ENCODE peak calls at places on chromosomes 5 and 9, in eight cellular contexts. One of them, this sample, is unnamed.
A peak's percentile ranks its signal among the peaks of the same experiment; 100 is the strongest.

GRCh38 chr5:177334155-177334551 is 17.3 kb downstream of the LMAN2 start:
- DNase-seq in NCI-H345: no peak
- DNase-seq in left cardiac atrium: no peak
- DNase-seq in omental fat pad: no peak
- DNase-seq in iPS DF 19.7: no peak
- DNase-seq in AG09309: no peak
- DNase-seq in AG10803: no peak
- DNase-seq in renal cortical epithelial cell: no peak
- DNase-seq in this sample: no peak

GRCh38 chr5:14187660-14188059 is 44.5 kb downstream of the TRIO start:
- DNase-seq in AG09309: no peak
- DNase-seq in omental fat pad: no peak
- DNase-seq in left cardiac atrium: no peak
- DNase-seq in NCI-H345: no peak
- DNase-seq in AG10803: no peak
- DNase-seq in iPS DF 19.7: no peak
- DNase-seq in renal cortical epithelial cell: no peak
- DNase-seq in this sample: no peak

GRCh38 chr9:34413229-34413852 is 36.6 kb upstream of the MYORG start:
- DNase-seq in renal cortical epithelial cell: peak; percentile 33
- DNase-seq in AG10803: peak; percentile 24
- DNase-seq in NCI-H345: no peak
- DNase-seq in omental fat pad: no peak
- DNase-seq in AG09309: no peak
- DNase-seq in left cardiac atrium: peak; percentile 53
- DNase-seq in iPS DF 19.7: no peak
- DNase-seq in this sample: peak; percentile 8

GRCh38 chr9:19162956-19163355 is 35.7 kb upstream of the PLIN2 start:
- DNase-seq in left cardiac atrium: peak; percentile 65
- DNase-seq in NCI-H345: no peak
- DNase-seq in omental fat pad: no peak
- DNase-seq in iPS DF 19.7: no peak
- DNase-seq in AG10803: peak; percentile 47
- DNase-seq in renal cortical epithelial cell: peak; percentile 69
- DNase-seq in AG09309: no peak
- DNase-seq in this sample: no peak

GRCh38 chr5:154331267-154331666 is 114.5 kb upstream of the SAP30L start:
- DNase-seq in NCI-H345: no peak
- DNase-seq in AG09309: no peak
- DNase-seq in AG10803: no peak
- DNase-seq in left cardiac atrium: no peak
- DNase-seq in omental fat pad: no peak
- DNase-seq in renal cortical epithelial cell: no peak
- DNase-seq in iPS DF 19.7: no peak
- DNase-seq in this sample: no peak

GRCh38 chr9:36825179-36825578 is 208.9 kb downstream of the PAX5 start:
- DNase-seq in NCI-H345: no peak
- DNase-seq in renal cortical epithelial cell: no peak
- DNase-seq in AG10803: no peak
- DNase-seq in omental fat pad: no peak
- DNase-seq in left cardiac atrium: no peak
- DNase-seq in AG09309: no peak
- DNase-seq in iPS DF 19.7: no peak
- DNase-seq in this sample: no peak

GRCh38 chr5:176650354-176650884 is 3.1 kb downstream of the TSPAN17 start:
- DNase-seq in omental fat pad: no peak
- DNase-seq in NCI-H345: no peak
- DNase-seq in AG10803: no peak
- DNase-seq in left cardiac atrium: no peak
- DNase-seq in renal cortical epithelial cell: no peak
- DNase-seq in iPS DF 19.7: no peak
- DNase-seq in AG09309: no peak
- DNase-seq in this sample: no peak

GRCh38 chr5:152140391-152140790 is 215.7 kb upstream of the GLRA1 start:
- DNase-seq in omental fat pad: no peak
- DNase-seq in left cardiac atrium: no peak
- DNase-seq in NCI-H345: no peak
- DNase-seq in iPS DF 19.7: no peak
- DNase-seq in AG10803: no peak
- DNase-seq in renal cortical epithelial cell: no peak
- DNase-seq in AG09309: no peak
- DNase-seq in this sample: no peak

GRCh38 chr9:130629443-130630090 is 34.8 kb upstream of the PRDM12 start:
- DNase-seq in NCI-H345: no peak
- DNase-seq in renal cortical epithelial cell: no peak
- DNase-seq in AG10803: no peak
- DNase-seq in left cardiac atrium: no peak
- DNase-seq in omental fat pad: no peak
- DNase-seq in AG09309: no peak
- DNase-seq in iPS DF 19.7: peak; percentile 7
- DNase-seq in this sample: no peak

GRCh38 chr9:109880276-109881169 is 100.5 kb downstream of the PALM2AKAP2 start:
- DNase-seq in NCI-H345: no peak
- DNase-seq in renal cortical epithelial cell: peak; percentile 22
- DNase-seq in iPS DF 19.7: peak; percentile 45
- DNase-seq in AG10803: peak; percentile 34
- DNase-seq in left cardiac atrium: no peak
- DNase-seq in omental fat pad: no peak
- DNase-seq in AG09309: no peak
- DNase-seq in this sample: no peak

GRCh38 chr5:178357127-178357526 is 124.5 kb upstream of the PHYKPL start:
- DNase-seq in iPS DF 19.7: peak; percentile 20
- DNase-seq in NCI-H345: no peak
- DNase-seq in AG09309: no peak
- DNase-seq in omental fat pad: no peak
- DNase-seq in left cardiac atrium: peak; percentile 57
- DNase-seq in AG10803: no peak
- DNase-seq in renal cortical epithelial cell: no peak
- DNase-seq in this sample: no peak

GRCh38 chr5:1852324-1852947 is 30.3 kb downstream of the IRX4 start:
- DNase-seq in AG10803: no peak
- DNase-seq in left cardiac atrium: no peak
- DNase-seq in omental fat pad: no peak
- DNase-seq in AG09309: no peak
- DNase-seq in renal cortical epithelial cell: no peak
- DNase-seq in iPS DF 19.7: no peak
- DNase-seq in NCI-H345: no peak
- DNase-seq in this sample: no peak

GRCh38 chr5:115641948-115642347 is 16.1 kb upstream of the TMED7 start:
- DNase-seq in AG10803: no peak
- DNase-seq in left cardiac atrium: no peak
- DNase-seq in iPS DF 19.7: no peak
- DNase-seq in NCI-H345: no peak
- DNase-seq in renal cortical epithelial cell: no peak
- DNase-seq in AG09309: no peak
- DNase-seq in omental fat pad: no peak
- DNase-seq in this sample: no peak

GRCh38 chr9:22147818-22148573 is 138.9 kb upstream of the CDKN2B start:
- DNase-seq in omental fat pad: no peak
- DNase-seq in left cardiac atrium: no peak
- DNase-seq in renal cortical epithelial cell: peak; percentile 72
- DNase-seq in AG09309: peak; percentile 52
- DNase-seq in NCI-H345: no peak
- DNase-seq in iPS DF 19.7: no peak
- DNase-seq in AG10803: peak; percentile 73
- DNase-seq in this sample: no peak

GRCh38 chr5:74648835-74649286 is 8.3 kb upstream of the ENC1 start:
- DNase-seq in AG09309: no peak
- DNase-seq in AG10803: peak; percentile 70
- DNase-seq in omental fat pad: no peak
- DNase-seq in iPS DF 19.7: no peak
- DNase-seq in NCI-H345: peak; percentile 67
- DNase-seq in renal cortical epithelial cell: peak; percentile 70
- DNase-seq in left cardiac atrium: no peak
- DNase-seq in this sample: no peak

GRCh38 chr5:159324097-159324760 is 6.1 kb downstream of the IL12B start:
- DNase-seq in AG09309: peak; percentile 77
- DNase-seq in omental fat pad: no peak
- DNase-seq in renal cortical epithelial cell: peak; percentile 76
- DNase-seq in left cardiac atrium: no peak
- DNase-seq in AG10803: peak; percentile 96
- DNase-seq in NCI-H345: no peak
- DNase-seq in iPS DF 19.7: no peak
- DNase-seq in this sample: no peak